ENCODE peak calls at places on chromosomes 1 and 21, in nine cellular contexts. V is prostate gland, S is thoracic aorta, L is pancreas, X is A549, T is astrocyte, P is right lobe of liver, R is mesenchymal stem cell, O is HL-60. Z is an unnamed sample.

GRCh38 chr1:27686223-27686990 is 14.4 kb upstream of the IFI6 start:
- DNase-seq in R (no peak), O (no peak), P (no peak), V (no peak), X (no peak), S (no peak), L (no peak), T (no peak), Z (no peak)

GRCh38 chr1:31640179-31640578 is 4.5 kb downstream of the PEF1 start:
- DNase-seq in T (no peak), X (no peak), S (no peak), R (no peak), V (no peak), L (no peak), O (no peak), P (no peak), Z (no peak)

GRCh38 chr1:71650126-71650525 is 569.3 kb upstream of the ZRANB2 start:
- DNase-seq in P (no peak), O (no peak), S (no peak), X (no peak), V (no peak), R (no peak), L (no peak), T (no peak), Z (no peak)

GRCh38 chr1:14522331-14523241 is 75.9 kb upstream of the KAZN start:
- DNase-seq in V (no peak), O (no peak), S (no peak), R (no peak), X (peak; percentile 11), L (no peak), T (peak; percentile 89), P (no peak), Z (peak; percentile 74)

GRCh38 chr21:41611441-41611840 is 103.5 kb upstream of the TMPRSS2 start:
- DNase-seq in V (no peak), T (no peak), R (no peak), O (no peak), P (no peak), L (no peak), S (no peak), X (no peak), Z (no peak)

GRCh38 chr1:38142606-38143005 is 96.0 kb upstream of the POU3F1 start:
- DNase-seq in L (no peak), X (no peak), P (no peak), V (no peak), S (no peak), R (no peak), O (no peak), T (no peak), Z (no peak)

GRCh38 chr1:241456743-241457142 is 62.8 kb downstream of the FH start:
- DNase-seq in X (no peak), V (no peak), P (no peak), L (no peak), O (no peak), S (no peak), R (no peak), T (no peak), Z (no peak)

GRCh38 chr1:165342588-165342987 is 13.9 kb downstream of the LMX1A start:
- DNase-seq in R (no peak), V (no peak), X (no peak), P (no peak), O (no peak), T (no peak), L (no peak), S (no peak), Z (no peak)

GRCh38 chr1:22386774-22387173 is 64.9 kb upstream of the ZBTB40 start:
- DNase-seq in T (no peak), O (no peak), V (no peak), R (no peak), S (no peak), P (no peak), X (no peak), L (no peak), Z (no peak)

GRCh38 chr1:72241397-72241796 is 40.9 kb downstream of the NEGR1 start:
- DNase-seq in V (no peak), L (no peak), X (no peak), T (no peak), R (no peak), O (no peak), P (no peak), S (no peak), Z (no peak)

GRCh38 chr1:150708595-150708994 is 11.6 kb upstream of the GOLPH3L start:
- DNase-seq in S (no peak), X (no peak), V (no peak), L (no peak), T (no peak), P (no peak), O (no peak), R (no peak), Z (no peak)

DNA sequence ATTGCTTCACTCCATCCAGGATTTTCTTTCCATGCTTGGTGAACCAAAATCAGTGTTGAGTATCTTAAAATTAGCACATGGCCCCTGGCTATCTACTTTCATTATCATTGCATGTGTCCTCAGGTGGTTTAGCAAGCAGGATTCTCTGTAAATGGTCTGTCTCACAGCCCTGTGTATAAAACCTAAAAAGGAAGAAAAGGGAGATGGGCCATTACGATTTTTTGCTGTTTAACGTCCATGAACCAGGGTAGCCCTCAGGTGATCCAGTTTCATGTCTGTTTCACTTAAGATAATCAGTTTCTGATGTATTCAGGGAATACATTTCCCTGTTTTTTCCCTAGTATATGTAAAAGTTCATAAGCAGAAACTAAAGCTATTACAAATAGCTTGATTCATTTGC is 238.2 kb downstream of the NFIA start:
- DNase-seq in R (no peak), T (no peak), P (no peak), L (no peak), O (no peak), S (no peak), V (no peak), X (no peak), Z (no peak)
- H3K27ac ChIP-seq in R (no peak overlapping the region), T (no peak overlapping the region), P (no peak overlapping the region), L (no peak overlapping the region), O (no peak overlapping the region), S (peak overlapping the region; percentile 29), V (no peak overlapping the region), X (no peak overlapping the region), Z (no peak overlapping the region)

GRCh38 chr1:156490401-156491032 is 10.1 kb downstream of the MEF2D start:
- DNase-seq in O (no peak), X (peak; percentile 33), L (no peak), S (no peak), P (no peak), V (no peak), R (peak; percentile 71), T (no peak), Z (no peak)

GRCh38 chr1:156492591-156493080 is 7.9 kb downstream of the MEF2D start:
- DNase-seq in V (no peak), X (no peak), P (no peak), R (no peak), T (no peak), O (peak; percentile 82), L (no peak), S (no peak), Z (peak; percentile 76)

GRCh38 chr1:156492013-156492590 is 8.5 kb downstream of the MEF2D start:
- DNase-seq in S (no peak), O (peak; percentile 37), V (no peak), T (no peak), X (no peak), P (no peak), L (no peak), R (no peak), Z (peak; percentile 35)

GRCh38 chr1:156489935-156490293 is 10.7 kb downstream of the MEF2D start:
- DNase-seq in R (no peak), L (no peak), O (no peak), X (no peak), T (no peak), S (no peak), P (no peak), V (no peak), Z (no peak)

GRCh38 chr1:156491151-156491949 is 9.2 kb downstream of the MEF2D start:
- DNase-seq in T (no peak), R (no peak), O (peak; percentile 63), L (no peak), P (no peak), S (no peak), V (no peak), X (no peak), Z (no peak)
- H3K4me3 ChIP-seq in T (peak overlapping the region; percentile 29), R (peak overlapping the region; percentile 50), O (peak overlapping the region; percentile 33), L (no peak overlapping the region), P (no peak overlapping the region), S (peak overlapping the region; percentile 69), V (no peak overlapping the region), X (no peak overlapping the region), Z (no peak overlapping the region)

GRCh38 chr21:34363733-34364132 is at the start of gene KCNE2:
- DNase-seq in P (no peak), S (no peak), T (no peak), R (no peak), O (no peak), X (no peak), L (no peak), V (no peak), Z (no peak)
- H3K27ac ChIP-seq in P (no peak within 1 kb of the TSS), S (no peak within 1 kb of the TSS), T (no peak within 1 kb of the TSS), R (no peak within 1 kb of the TSS), O (no peak within 1 kb of the TSS), X (no peak within 1 kb of the TSS), L (no peak within 1 kb of the TSS), V (no peak within 1 kb of the TSS), Z (no peak within 1 kb of the TSS)

DNA sequence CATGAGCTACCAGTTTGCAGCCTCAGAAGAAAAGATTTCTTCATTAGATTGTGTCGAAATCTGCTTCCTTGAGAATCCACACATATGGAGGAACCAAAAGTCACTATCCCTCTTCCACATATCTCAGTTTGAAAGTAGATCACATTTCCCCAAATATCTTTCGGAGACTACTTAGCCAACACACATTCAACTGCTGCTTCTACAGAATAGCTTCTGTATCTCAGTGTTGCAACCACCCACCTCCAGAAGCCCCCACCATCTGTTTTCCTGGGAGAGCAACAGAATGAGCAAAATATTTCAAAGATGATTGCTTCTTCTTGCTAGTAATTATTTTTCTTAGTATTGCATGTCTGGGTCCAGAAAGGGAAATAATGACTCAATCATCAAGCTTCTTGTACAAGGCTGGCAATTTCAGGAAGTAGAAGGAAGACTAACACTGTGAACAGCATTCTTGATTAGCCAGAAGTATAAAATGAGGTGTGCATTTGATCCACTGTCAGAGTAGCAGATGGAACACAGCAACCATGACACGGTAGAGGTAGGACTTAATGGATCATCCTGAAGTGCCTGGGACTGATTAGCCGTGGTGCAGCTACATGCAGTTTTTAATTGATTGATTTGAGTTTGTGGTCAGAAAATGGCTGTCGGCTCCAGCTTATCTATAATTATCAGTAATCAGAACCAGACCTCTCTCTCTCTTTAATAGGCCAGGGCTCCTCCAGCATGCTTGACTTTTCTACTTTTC is 24.9 kb downstream of the ZC3H11B start:
- DNase-seq in V (no peak), S (no peak), P (no peak), R (peak; percentile 30), L (no peak), T (peak; percentile 80), X (no peak), O (peak; percentile 74), Z (no peak)
- H3K4me3 ChIP-seq in V (no peak overlapping the region), S (no peak overlapping the region), P (no peak overlapping the region), R (no peak overlapping the region), L (no peak overlapping the region), T (no peak overlapping the region), X (no peak overlapping the region), O (no peak overlapping the region), Z (no peak overlapping the region)

DNA sequence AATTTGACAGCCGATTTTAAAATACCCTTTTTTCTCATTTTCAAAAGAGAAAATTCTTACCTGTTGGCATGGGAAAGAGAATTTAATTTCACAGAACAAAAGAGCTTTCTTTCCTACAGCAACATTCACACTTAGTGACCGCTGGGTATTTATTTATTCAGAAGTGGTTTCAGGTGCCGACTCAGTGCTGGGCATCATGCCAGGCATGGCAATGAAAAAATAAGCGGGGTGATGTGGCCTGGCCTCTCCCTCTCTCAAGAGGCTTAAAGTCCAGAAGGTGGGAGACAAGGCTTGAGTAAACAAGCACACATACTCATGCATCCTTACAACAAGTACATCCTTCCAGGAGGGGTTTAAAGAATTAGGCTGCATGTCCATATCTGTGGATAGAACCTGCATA is 4.1 kb upstream of the PCP4 start:
- DNase-seq in O (no peak), L (no peak), P (no peak), V (no peak), R (no peak), T (peak; percentile 46), X (no peak), S (no peak), Z (no peak)
- H3K27ac ChIP-seq in O (no peak overlapping the region), L (peak overlapping the region; percentile 22), P (no peak overlapping the region), V (no peak overlapping the region), R (no peak overlapping the region), T (no peak overlapping the region), X (no peak overlapping the region), S (no peak overlapping the region), Z (no peak overlapping the region)

Z was measured in kidney.